ENCODE peak calls at places on chromosomes 2 and 18, in four cellular contexts. I is HepG2, Q is GM12878, A is K562. K is an unnamed sample.

GRCh38 chr2:160581448-160581847 is 87.8 kb upstream of the RBMS1 start:
- DNase-seq in I (no peak), A (no peak), Q (no peak), K (no peak)

GRCh38 chr2:20015482-20016083 is 3.1 kb upstream of the MATN3 start:
- DNase-seq in Q (peak), A (peak), I (peak), K (peak)

GRCh38 chr2:9199716-9200633 is 6.6 kb upstream of the ASAP2 start:
- DNase-seq in I (no peak), A (no peak), Q (no peak), K (no peak)

GRCh38 chr2:236919209-236919608 is 166.5 kb upstream of the COPS8 start:
- DNase-seq in A (no peak), I (no peak), Q (no peak), K (no peak)

GRCh38 chr2:8002765-8003393 is 679.0 kb upstream of the ID2 start:
- DNase-seq in I (no peak), A (peak), Q (peak), K (no peak)

GRCh38 chr2:174121612-174122011 is 126.7 kb downstream of the OLA1 start:
- DNase-seq in Q (no peak), I (no peak), A (no peak), K (no peak)

GRCh38 chr2:138433995-138434991 is 67.3 kb upstream of the SPOPL start:
- DNase-seq in A (peak), I (no peak), Q (no peak), K (peak)

GRCh38 chr18:48348739-48349138 is 60.4 kb downstream of the ZBTB7C start:
- DNase-seq in Q (no peak), A (no peak), I (no peak), K (no peak)

GRCh38 chr2:9752441-9753275 is 90.6 kb upstream of the TAF1B start:
- DNase-seq in A (peak), I (peak), Q (no peak), K (no peak)

GRCh38 chr2:188450740-188451480 is 159.2 kb downstream of the GULP1 start:
- DNase-seq in I (no peak), A (no peak), Q (no peak), K (peak)

GRCh38 chr18:36568487-36568886 is 260.3 kb downstream of the TPGS2 start:
- DNase-seq in I (no peak), Q (peak), A (no peak), K (no peak)

GRCh38 chr2:194301946-194302345 is 1355.1 kb upstream of the SLC39A10 start:
- DNase-seq in A (no peak), Q (no peak), I (no peak), K (no peak)

GRCh38 chr18:39774957-39775582 is 2180.0 kb upstream of the PIK3C3 start:
- DNase-seq in I (no peak), A (no peak), Q (no peak), K (no peak)

GRCh38 chr2:132721938-132722337 is 51.9 kb upstream of the LYPD1 start:
- DNase-seq in I (no peak), Q (no peak), A (no peak), K (no peak)

GRCh38 chr2:166516712-166517303 is 22.8 kb upstream of the SCN7A start:
- DNase-seq in I (peak), A (peak), Q (no peak), K (peak)

GRCh38 chr2:240630771-240631560 is 5.7 kb downstream of the GPR35 start:
- DNase-seq in Q (no peak), I (no peak), A (no peak), K (peak)

GRCh38 chr2:53852540-53852939 is 7.2 kb downstream of the GPR75 start:
- DNase-seq in A (no peak), Q (no peak), I (no peak), K (no peak)

GRCh38 chr2:53861824-53862223 is 2.1 kb upstream of the GPR75 start:
- DNase-seq in I (no peak), A (no peak), Q (no peak), K (no peak)

GRCh38 chr2:53854678-53855077 is 5.1 kb downstream of the GPR75 start:
- DNase-seq in Q (no peak), I (no peak), A (no peak), K (no peak)

GRCh38 chr2:53859354-53860159 is at the start of gene GPR75:
- DNase-seq in A (no peak), I (no peak), Q (no peak), K (peak)

GRCh38 chr2:53856272-53856671 is 3.5 kb downstream of the GPR75 start:
- DNase-seq in I (no peak), A (no peak), Q (no peak), K (peak)
- TF ChIP-seq TAF1 in I (no peak), A (no peak), Q (no peak), K (no peak)

GRCh38 chr18:62030091-62030985 is 137.5 kb upstream of the RNF152 start:
- DNase-seq in I (no peak), Q (no peak), A (no peak), K (peak)
- TF ChIP-seq ZBTB33 in I (no peak), Q (no peak), A (no peak), K (no peak)

GRCh38 chr2:67559156-67559555 is 162.0 kb downstream of the ETAA1 start:
- DNase-seq in Q (no peak), I (no peak), A (no peak), K (no peak)
- TF ChIP-seq RFX5 in Q (no peak), I (no peak), A (no peak), K (no peak)

GRCh38 chr2:46849741-46850474 is 65.7 kb downstream of the MCFD2 start:
- DNase-seq in A (peak), I (no peak), Q (no peak), K (peak)
- TF ChIP-seq TAF1 in A (no peak), I (no peak), Q (no peak), K (no peak)

GRCh38 chr2:180618570-180618969 is 361.8 kb upstream of the UBE2E3 start:
- DNase-seq in I (no peak), Q (no peak), A (no peak), K (no peak)
- TF ChIP-seq ZBTB33 in I (no peak), Q (no peak), A (no peak), K (no peak)

GRCh38 chr18:79047556-79048244 is 21.5 kb upstream of the ATP9B start:
- DNase-seq in I (no peak), Q (no peak), A (no peak), K (no peak)
- TF ChIP-seq RFX5 in I (no peak), Q (no peak), A (no peak), K (no peak)